ENCODE peak calls at places on chromosome 2, in ten cellular contexts. One of them, this sample, is unnamed.

GRCh38 chr2:20597868-20598183 is 53.1 kb downstream of the HS1BP3 start:
- DNase-seq in endodermal cell: peak; percentile 26
- DNase-seq in AG10803: no peak
- DNase-seq in hippocampal formation: no peak
- DNase-seq in astrocyte of the spinal cord: no peak
- DNase-seq in stimulated activated CD8-positive, alpha-beta memory T cell treated with anti-CD3 and anti-CD28 coated beads, Interleukin-15, amount 100 ng/mL, for 1 hour: no peak
- DNase-seq in HS-5: no peak
- DNase-seq in activated naive CD4-positive, alpha-beta T cell: no peak
- DNase-seq in T47D: no peak
- DNase-seq in naive thymus-derived CD4-positive, alpha-beta T cell: no peak
- DNase-seq in this sample: no peak

GRCh38 chr2:36812196-36812595 is 115.7 kb downstream of the VIT start:
- DNase-seq in endodermal cell: peak; percentile 90
- DNase-seq in AG10803: no peak
- DNase-seq in hippocampal formation: no peak
- DNase-seq in astrocyte of the spinal cord: no peak
- DNase-seq in stimulated activated CD8-positive, alpha-beta memory T cell treated with anti-CD3 and anti-CD28 coated beads, Interleukin-15, amount 100 ng/mL, for 1 hour: no peak
- DNase-seq in HS-5: no peak
- DNase-seq in activated naive CD4-positive, alpha-beta T cell: no peak
- DNase-seq in T47D: no peak
- DNase-seq in naive thymus-derived CD4-positive, alpha-beta T cell: no peak
- DNase-seq in this sample: no peak

GRCh38 chr2:25740810-25741381 is 67.5 kb upstream of the DTNB start:
- DNase-seq in endodermal cell: peak; percentile 82
- DNase-seq in AG10803: peak; percentile 34
- DNase-seq in hippocampal formation: no peak
- DNase-seq in astrocyte of the spinal cord: peak; percentile 82
- DNase-seq in stimulated activated CD8-positive, alpha-beta memory T cell treated with anti-CD3 and anti-CD28 coated beads, Interleukin-15, amount 100 ng/mL, for 1 hour: no peak
- DNase-seq in HS-5: no peak
- DNase-seq in activated naive CD4-positive, alpha-beta T cell: no peak
- DNase-seq in T47D: no peak
- DNase-seq in naive thymus-derived CD4-positive, alpha-beta T cell: no peak
- DNase-seq in this sample: no peak

GRCh38 chr2:26144953-26145680 is 27.8 kb upstream of the GAREM2 start:
- DNase-seq in endodermal cell: peak; percentile 90
- DNase-seq in AG10803: peak; percentile 49
- DNase-seq in hippocampal formation: peak; percentile 62
- DNase-seq in astrocyte of the spinal cord: peak; percentile 64
- DNase-seq in stimulated activated CD8-positive, alpha-beta memory T cell treated with anti-CD3 and anti-CD28 coated beads, Interleukin-15, amount 100 ng/mL, for 1 hour: peak; percentile 31
- DNase-seq in HS-5: peak; percentile 28
- DNase-seq in activated naive CD4-positive, alpha-beta T cell: peak; percentile 22
- DNase-seq in T47D: peak; percentile 69
- DNase-seq in naive thymus-derived CD4-positive, alpha-beta T cell: peak; percentile 47
- DNase-seq in this sample: no peak

GRCh38 chr2:219082332-219082958 is 21.7 kb upstream of the IHH start:
- DNase-seq in endodermal cell: no peak
- DNase-seq in AG10803: no peak
- DNase-seq in hippocampal formation: no peak
- DNase-seq in astrocyte of the spinal cord: no peak
- DNase-seq in stimulated activated CD8-positive, alpha-beta memory T cell treated with anti-CD3 and anti-CD28 coated beads, Interleukin-15, amount 100 ng/mL, for 1 hour: no peak
- DNase-seq in HS-5: no peak
- DNase-seq in activated naive CD4-positive, alpha-beta T cell: no peak
- DNase-seq in T47D: no peak
- DNase-seq in naive thymus-derived CD4-positive, alpha-beta T cell: no peak
- DNase-seq in this sample: no peak

GRCh38 chr2:157895531-157895930 is 19.4 kb upstream of the ACVR1 start:
- DNase-seq in endodermal cell: no peak
- DNase-seq in AG10803: peak; percentile 35
- DNase-seq in hippocampal formation: no peak
- DNase-seq in astrocyte of the spinal cord: no peak
- DNase-seq in stimulated activated CD8-positive, alpha-beta memory T cell treated with anti-CD3 and anti-CD28 coated beads, Interleukin-15, amount 100 ng/mL, for 1 hour: no peak
- DNase-seq in HS-5: no peak
- DNase-seq in activated naive CD4-positive, alpha-beta T cell: no peak
- DNase-seq in T47D: no peak
- DNase-seq in naive thymus-derived CD4-positive, alpha-beta T cell: no peak
- DNase-seq in this sample: no peak

GRCh38 chr2:17326717-17327116 is 191.5 kb downstream of the RAD51AP2 start:
- DNase-seq in endodermal cell: no peak
- DNase-seq in AG10803: no peak
- DNase-seq in hippocampal formation: no peak
- DNase-seq in astrocyte of the spinal cord: no peak
- DNase-seq in stimulated activated CD8-positive, alpha-beta memory T cell treated with anti-CD3 and anti-CD28 coated beads, Interleukin-15, amount 100 ng/mL, for 1 hour: no peak
- DNase-seq in HS-5: no peak
- DNase-seq in activated naive CD4-positive, alpha-beta T cell: no peak
- DNase-seq in T47D: no peak
- DNase-seq in naive thymus-derived CD4-positive, alpha-beta T cell: no peak
- DNase-seq in this sample: no peak

GRCh38 chr2:1472350-1472749 is 59.1 kb downstream of the TPO start:
- DNase-seq in endodermal cell: no peak
- DNase-seq in AG10803: no peak
- DNase-seq in hippocampal formation: no peak
- DNase-seq in astrocyte of the spinal cord: no peak
- DNase-seq in stimulated activated CD8-positive, alpha-beta memory T cell treated with anti-CD3 and anti-CD28 coated beads, Interleukin-15, amount 100 ng/mL, for 1 hour: no peak
- DNase-seq in HS-5: no peak
- DNase-seq in activated naive CD4-positive, alpha-beta T cell: no peak
- DNase-seq in T47D: no peak
- DNase-seq in naive thymus-derived CD4-positive, alpha-beta T cell: no peak
- DNase-seq in this sample: no peak

GRCh38 chr2:216015722-216016464 is 2.5 kb upstream of the MREG start:
- DNase-seq in endodermal cell: no peak
- DNase-seq in AG10803: no peak
- DNase-seq in hippocampal formation: no peak
- DNase-seq in astrocyte of the spinal cord: no peak
- DNase-seq in stimulated activated CD8-positive, alpha-beta memory T cell treated with anti-CD3 and anti-CD28 coated beads, Interleukin-15, amount 100 ng/mL, for 1 hour: no peak
- DNase-seq in HS-5: no peak
- DNase-seq in activated naive CD4-positive, alpha-beta T cell: no peak
- DNase-seq in T47D: no peak
- DNase-seq in naive thymus-derived CD4-positive, alpha-beta T cell: peak; percentile 41
- DNase-seq in this sample: no peak

GRCh38 chr2:159506764-159507406 is 109.5 kb downstream of the BAZ2B start:
- DNase-seq in endodermal cell: no peak
- DNase-seq in AG10803: peak; percentile 1
- DNase-seq in hippocampal formation: no peak
- DNase-seq in astrocyte of the spinal cord: peak; percentile 29
- DNase-seq in stimulated activated CD8-positive, alpha-beta memory T cell treated with anti-CD3 and anti-CD28 coated beads, Interleukin-15, amount 100 ng/mL, for 1 hour: no peak
- DNase-seq in HS-5: no peak
- DNase-seq in activated naive CD4-positive, alpha-beta T cell: no peak
- DNase-seq in T47D: no peak
- DNase-seq in naive thymus-derived CD4-positive, alpha-beta T cell: no peak
- DNase-seq in this sample: no peak

GRCh38 chr2:64562148-64562784 is 38.1 kb downstream of the AFTPH start:
- DNase-seq in endodermal cell: no peak
- DNase-seq in AG10803: peak; percentile 22
- DNase-seq in hippocampal formation: no peak
- DNase-seq in astrocyte of the spinal cord: peak; percentile 11
- DNase-seq in stimulated activated CD8-positive, alpha-beta memory T cell treated with anti-CD3 and anti-CD28 coated beads, Interleukin-15, amount 100 ng/mL, for 1 hour: no peak
- DNase-seq in HS-5: no peak
- DNase-seq in activated naive CD4-positive, alpha-beta T cell: no peak
- DNase-seq in T47D: peak; percentile 9
- DNase-seq in naive thymus-derived CD4-positive, alpha-beta T cell: peak; percentile 54
- DNase-seq in this sample: no peak

GRCh38 chr2:215654177-215654850 is 218.4 kb upstream of the FN1 start:
- DNase-seq in endodermal cell: no peak
- DNase-seq in AG10803: peak; percentile 85
- DNase-seq in hippocampal formation: no peak
- DNase-seq in astrocyte of the spinal cord: peak; percentile 80
- DNase-seq in stimulated activated CD8-positive, alpha-beta memory T cell treated with anti-CD3 and anti-CD28 coated beads, Interleukin-15, amount 100 ng/mL, for 1 hour: no peak
- DNase-seq in HS-5: no peak
- DNase-seq in activated naive CD4-positive, alpha-beta T cell: no peak
- DNase-seq in T47D: peak; percentile 49
- DNase-seq in naive thymus-derived CD4-positive, alpha-beta T cell: no peak
- DNase-seq in this sample: no peak

This sample was measured in DMS79.